ENCODE peak calls at places on chromosomes 1 and 21, in nine cellular contexts. One of them, this sample, is unnamed. For H3K4me1, the result is how much of the 10 kb centered on the place peaks cover.

GRCh38 chr21:41809891-41810596 is 43.2 kb upstream of the RIPK4 start:
- DNase-seq in HCT116: no peak
- DNase-seq in transverse colon: no peak
- DNase-seq in Peyer's patch: no peak
- DNase-seq in sigmoid colon: no peak
- DNase-seq in A549: no peak
- DNase-seq in adrenal gland: no peak
- DNase-seq in heart left ventricle: no peak
- DNase-seq in esophagus squamous epithelium: no peak
- DNase-seq in this sample: no peak

GRCh38 chr1:45863117-45863670 is 59.8 kb downstream of the MAST2 start:
- DNase-seq in HCT116: no peak
- DNase-seq in transverse colon: no peak
- DNase-seq in Peyer's patch: no peak
- DNase-seq in sigmoid colon: no peak
- DNase-seq in A549: no peak
- DNase-seq in adrenal gland: no peak
- DNase-seq in heart left ventricle: no peak
- DNase-seq in esophagus squamous epithelium: no peak
- DNase-seq in this sample: no peak

GRCh38 chr21:36695283-36695634 is 3.7 kb upstream of the SIM2 start:
- DNase-seq in HCT116: no peak
- DNase-seq in transverse colon: no peak
- DNase-seq in Peyer's patch: no peak
- DNase-seq in sigmoid colon: no peak
- DNase-seq in A549: no peak
- DNase-seq in adrenal gland: no peak
- DNase-seq in heart left ventricle: no peak
- DNase-seq in esophagus squamous epithelium: no peak
- DNase-seq in this sample: no peak

GRCh38 chr1:164261691-164262240 is 297.2 kb upstream of the PBX1 start:
- DNase-seq in HCT116: no peak
- DNase-seq in transverse colon: peak
- DNase-seq in Peyer's patch: no peak
- DNase-seq in sigmoid colon: no peak
- DNase-seq in A549: no peak
- DNase-seq in adrenal gland: no peak
- DNase-seq in heart left ventricle: no peak
- DNase-seq in esophagus squamous epithelium: no peak
- DNase-seq in this sample: no peak

GRCh38 chr1:2311184-2312032 is 79.9 kb downstream of the MORN1 start:
- DNase-seq in HCT116: peak
- DNase-seq in transverse colon: peak
- DNase-seq in Peyer's patch: peak
- DNase-seq in sigmoid colon: peak
- DNase-seq in A549: peak
- DNase-seq in adrenal gland: no peak
- DNase-seq in heart left ventricle: no peak
- DNase-seq in esophagus squamous epithelium: no peak
- DNase-seq in this sample: no peak

GRCh38 chr1:206579747-206580437 is 32.4 kb downstream of the EIF2D start:
- DNase-seq in HCT116: no peak
- DNase-seq in transverse colon: peak
- DNase-seq in Peyer's patch: peak
- DNase-seq in sigmoid colon: peak
- DNase-seq in A549: no peak
- DNase-seq in adrenal gland: peak
- DNase-seq in heart left ventricle: peak
- DNase-seq in esophagus squamous epithelium: peak
- DNase-seq in this sample: peak

GRCh38 chr1:184191181-184191601 is 139.7 kb downstream of the TSEN15 start:
- DNase-seq in HCT116: no peak
- DNase-seq in transverse colon: peak
- DNase-seq in Peyer's patch: peak
- DNase-seq in sigmoid colon: peak
- DNase-seq in A549: no peak
- DNase-seq in adrenal gland: peak
- DNase-seq in heart left ventricle: peak
- DNase-seq in esophagus squamous epithelium: no peak
- DNase-seq in this sample: peak

GRCh38 chr1:3373175-3373574 is 81.3 kb upstream of the ARHGEF16 start:
- DNase-seq in HCT116: no peak
- DNase-seq in transverse colon: no peak
- DNase-seq in Peyer's patch: no peak
- DNase-seq in sigmoid colon: no peak
- DNase-seq in A549: no peak
- DNase-seq in adrenal gland: no peak
- DNase-seq in heart left ventricle: no peak
- DNase-seq in esophagus squamous epithelium: no peak
- DNase-seq in this sample: no peak

GRCh38 chr1:188371295-188371806 is 1542.6 kb downstream of the PLA2G4A start:
- DNase-seq in HCT116: no peak
- DNase-seq in transverse colon: no peak
- DNase-seq in Peyer's patch: no peak
- DNase-seq in sigmoid colon: no peak
- DNase-seq in A549: no peak
- DNase-seq in adrenal gland: no peak
- DNase-seq in heart left ventricle: no peak
- DNase-seq in esophagus squamous epithelium: no peak
- DNase-seq in this sample: no peak

GRCh38 chr1:202576816-202577215 is 133.4 kb downstream of the SYT2 start:
- DNase-seq in HCT116: no peak
- DNase-seq in transverse colon: no peak
- DNase-seq in Peyer's patch: no peak
- DNase-seq in sigmoid colon: no peak
- DNase-seq in A549: no peak
- DNase-seq in adrenal gland: no peak
- DNase-seq in heart left ventricle: no peak
- DNase-seq in esophagus squamous epithelium: no peak
- DNase-seq in this sample: no peak

GRCh38 chr1:38549191-38549590 is 310.4 kb downstream of the RRAGC start:
- DNase-seq in HCT116: no peak
- DNase-seq in transverse colon: no peak
- DNase-seq in Peyer's patch: no peak
- DNase-seq in sigmoid colon: no peak
- DNase-seq in A549: no peak
- DNase-seq in adrenal gland: no peak
- DNase-seq in heart left ventricle: no peak
- DNase-seq in esophagus squamous epithelium: no peak
- DNase-seq in this sample: no peak

GRCh38 chr1:33762962-33763361 is 100.9 kb upstream of the HMGB4 start:
- DNase-seq in HCT116: no peak
- DNase-seq in transverse colon: no peak
- DNase-seq in Peyer's patch: no peak
- DNase-seq in sigmoid colon: no peak
- DNase-seq in A549: no peak
- DNase-seq in adrenal gland: no peak
- DNase-seq in heart left ventricle: no peak
- DNase-seq in esophagus squamous epithelium: no peak
- DNase-seq in this sample: no peak

GRCh38 chr1:228852511-228853088 is 117.3 kb downstream of the RHOU start:
- DNase-seq in HCT116: no peak
- DNase-seq in transverse colon: no peak
- DNase-seq in Peyer's patch: no peak
- DNase-seq in sigmoid colon: peak
- DNase-seq in A549: no peak
- DNase-seq in adrenal gland: no peak
- DNase-seq in heart left ventricle: no peak
- DNase-seq in esophagus squamous epithelium: no peak
- DNase-seq in this sample: no peak

GRCh38 chr1:59061876-59062275 is 235.0 kb upstream of the FGGY start:
- DNase-seq in HCT116: peak
- DNase-seq in transverse colon: peak
- DNase-seq in Peyer's patch: peak
- DNase-seq in sigmoid colon: peak
- DNase-seq in A549: no peak
- DNase-seq in adrenal gland: peak
- DNase-seq in heart left ventricle: peak
- DNase-seq in esophagus squamous epithelium: no peak
- DNase-seq in this sample: peak

GRCh38 chr1:244212792-244213475 is 161.9 kb downstream of the ZBTB18 start:
- DNase-seq in HCT116: no peak
- DNase-seq in transverse colon: no peak
- DNase-seq in Peyer's patch: no peak
- DNase-seq in sigmoid colon: no peak
- DNase-seq in A549: no peak
- DNase-seq in adrenal gland: no peak
- DNase-seq in heart left ventricle: no peak
- DNase-seq in esophagus squamous epithelium: no peak
- DNase-seq in this sample: no peak

GRCh38 chr1:230375795-230376194 is 50.3 kb downstream of the PGBD5 start:
- DNase-seq in HCT116: no peak
- DNase-seq in transverse colon: no peak
- DNase-seq in Peyer's patch: no peak
- DNase-seq in sigmoid colon: no peak
- DNase-seq in A549: no peak
- DNase-seq in adrenal gland: no peak
- DNase-seq in heart left ventricle: peak
- DNase-seq in esophagus squamous epithelium: no peak
- DNase-seq in this sample: no peak

GRCh38 chr1:16091296-16091695 is 17.8 kb upstream of the FAM131C start:
- DNase-seq in HCT116: no peak
- DNase-seq in transverse colon: no peak
- DNase-seq in Peyer's patch: no peak
- DNase-seq in sigmoid colon: no peak
- DNase-seq in A549: no peak
- DNase-seq in adrenal gland: no peak
- DNase-seq in heart left ventricle: no peak
- DNase-seq in esophagus squamous epithelium: no peak
- DNase-seq in this sample: no peak
- TF ChIP-seq POLR2A in HCT116: no peak
- TF ChIP-seq POLR2A in transverse colon: no peak
- TF ChIP-seq POLR2A in Peyer's patch: no peak
- TF ChIP-seq POLR2A in sigmoid colon: no peak
- TF ChIP-seq POLR2A in A549: no peak
- TF ChIP-seq POLR2A in adrenal gland: no peak
- TF ChIP-seq POLR2A in heart left ventricle: no peak
- TF ChIP-seq POLR2A in esophagus squamous epithelium: no peak
- TF ChIP-seq POLR2A in this sample: no peak

DNA sequence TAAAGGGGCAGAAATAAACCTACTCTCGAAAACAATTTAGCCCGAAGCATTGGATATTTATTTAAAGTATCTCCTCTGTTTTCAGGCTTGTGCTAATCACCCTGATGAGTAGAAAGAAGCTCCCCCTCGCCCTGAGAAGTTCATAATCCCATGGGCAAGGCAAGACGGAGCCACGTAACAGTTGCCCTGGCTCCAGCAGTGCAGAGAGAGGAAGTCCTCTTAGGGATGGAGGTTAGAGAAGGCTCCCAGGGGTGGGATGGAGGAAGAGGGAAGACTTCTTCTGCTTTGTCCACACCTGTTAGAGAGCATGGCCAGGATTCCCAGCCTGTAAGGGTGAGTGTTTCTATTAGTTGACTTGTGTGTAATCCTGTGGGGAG is 3.4 kb upstream of the GPR25 start:
- DNase-seq in HCT116: no peak
- DNase-seq in transverse colon: no peak
- DNase-seq in Peyer's patch: no peak
- DNase-seq in sigmoid colon: peak
- DNase-seq in A549: no peak
- DNase-seq in adrenal gland: no peak
- DNase-seq in heart left ventricle: no peak
- DNase-seq in esophagus squamous epithelium: no peak
- DNase-seq in this sample: no peak
- H3K4me1 ChIP-seq in HCT116: under half
- H3K4me1 ChIP-seq in transverse colon: under half
- H3K4me1 ChIP-seq in Peyer's patch: under half
- H3K4me1 ChIP-seq in sigmoid colon: under half
- H3K4me1 ChIP-seq in A549: under half
- H3K4me1 ChIP-seq in adrenal gland: under half
- H3K4me1 ChIP-seq in heart left ventricle: under half
- H3K4me1 ChIP-seq in esophagus squamous epithelium: under half
- H3K4me1 ChIP-seq in this sample: under half

GRCh38 chr1:94069649-94070285 is 51.2 kb downstream of the ABCA4 start:
- DNase-seq in HCT116: no peak
- DNase-seq in transverse colon: no peak
- DNase-seq in Peyer's patch: no peak
- DNase-seq in sigmoid colon: no peak
- DNase-seq in A549: no peak
- DNase-seq in adrenal gland: peak
- DNase-seq in heart left ventricle: no peak
- DNase-seq in esophagus squamous epithelium: no peak
- DNase-seq in this sample: no peak

GRCh38 chr1:94071956-94072355 is 49.0 kb downstream of the ABCA4 start:
- DNase-seq in HCT116: no peak
- DNase-seq in transverse colon: no peak
- DNase-seq in Peyer's patch: no peak
- DNase-seq in sigmoid colon: no peak
- DNase-seq in A549: no peak
- DNase-seq in adrenal gland: no peak
- DNase-seq in heart left ventricle: no peak
- DNase-seq in esophagus squamous epithelium: no peak
- DNase-seq in this sample: no peak

GRCh38 chr1:94070746-94071318 is 50.1 kb downstream of the ABCA4 start:
- DNase-seq in HCT116: no peak
- DNase-seq in transverse colon: no peak
- DNase-seq in Peyer's patch: no peak
- DNase-seq in sigmoid colon: no peak
- DNase-seq in A549: no peak
- DNase-seq in adrenal gland: no peak
- DNase-seq in heart left ventricle: no peak
- DNase-seq in esophagus squamous epithelium: no peak
- DNase-seq in this sample: no peak

GRCh38 chr1:94072840-94073516 is 48.0 kb downstream of the ABCA4 start:
- DNase-seq in HCT116: no peak
- DNase-seq in transverse colon: no peak
- DNase-seq in Peyer's patch: no peak
- DNase-seq in sigmoid colon: no peak
- DNase-seq in A549: no peak
- DNase-seq in adrenal gland: no peak
- DNase-seq in heart left ventricle: no peak
- DNase-seq in esophagus squamous epithelium: no peak
- DNase-seq in this sample: no peak

DNA sequence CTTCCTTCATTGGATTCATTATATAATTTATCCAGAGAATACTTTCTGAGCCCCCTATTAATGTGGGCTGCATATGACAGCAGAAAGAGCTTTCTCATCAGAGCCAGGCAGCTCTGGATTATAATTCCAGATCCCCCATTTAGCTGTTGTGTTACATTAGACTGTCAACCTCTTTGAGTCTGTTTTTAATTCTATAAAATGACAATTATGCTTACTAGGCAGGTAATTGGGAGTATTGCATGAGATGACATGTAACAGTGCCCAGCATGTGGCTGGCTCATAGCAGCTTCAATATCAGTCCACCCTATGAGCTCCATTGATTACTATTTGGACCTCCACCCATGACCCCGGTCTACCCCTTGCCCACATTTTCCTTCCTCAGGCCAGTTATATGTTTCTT is 49.6 kb downstream of the ABCA4 start:
- DNase-seq in HCT116: no peak
- DNase-seq in transverse colon: no peak
- DNase-seq in Peyer's patch: no peak
- DNase-seq in sigmoid colon: no peak
- DNase-seq in A549: no peak
- DNase-seq in adrenal gland: no peak
- DNase-seq in heart left ventricle: no peak
- DNase-seq in esophagus squamous epithelium: no peak
- DNase-seq in this sample: no peak
- H3K27ac ChIP-seq in HCT116: no peak
- H3K27ac ChIP-seq in transverse colon: no peak
- H3K27ac ChIP-seq in Peyer's patch: no peak
- H3K27ac ChIP-seq in sigmoid colon: no peak
- H3K27ac ChIP-seq in A549: peak
- H3K27ac ChIP-seq in adrenal gland: no peak
- H3K27ac ChIP-seq in heart left ventricle: no peak
- H3K27ac ChIP-seq in esophagus squamous epithelium: no peak
- H3K27ac ChIP-seq in this sample: no peak

GRCh38 chr1:166838766-166839599 is at the start of gene POGK:
- DNase-seq in HCT116: peak
- DNase-seq in transverse colon: peak
- DNase-seq in Peyer's patch: peak
- DNase-seq in sigmoid colon: peak
- DNase-seq in A549: peak
- DNase-seq in adrenal gland: peak
- DNase-seq in heart left ventricle: peak
- DNase-seq in esophagus squamous epithelium: peak
- DNase-seq in this sample: peak
- TF ChIP-seq POLR2A in HCT116: peak
- TF ChIP-seq POLR2A in transverse colon: peak
- TF ChIP-seq POLR2A in Peyer's patch: peak
- TF ChIP-seq POLR2A in sigmoid colon: peak
- TF ChIP-seq POLR2A in A549: peak
- TF ChIP-seq POLR2A in adrenal gland: peak
- TF ChIP-seq POLR2A in heart left ventricle: peak
- TF ChIP-seq POLR2A in esophagus squamous epithelium: peak
- TF ChIP-seq POLR2A in this sample: peak

This sample was measured in gastrocnemius medialis.